ENCODE peak calls at places on chromosome 19, in five cellular contexts. One of them, this sample, is unnamed.

GRCh38 chr19:6061420-6062130 is 48.7 kb downstream of the RFX2 start:
- DNase-seq in AG04450: no peak
- DNase-seq in GM12865: no peak
- DNase-seq in heart right ventricle: no peak
- DNase-seq in AG04449: no peak
- DNase-seq in this sample: no peak

GRCh38 chr19:50365434-50366306 is at the start of gene NAPSA:
- DNase-seq in GM12865: peak
- DNase-seq in heart right ventricle: no peak
- DNase-seq in AG04449: no peak
- DNase-seq in AG04450: no peak
- DNase-seq in this sample: no peak

GRCh38 chr19:57903298-57904174 is 12.9 kb downstream of the ZNF417 start:
- DNase-seq in AG04449: peak
- DNase-seq in AG04450: no peak
- DNase-seq in heart right ventricle: no peak
- DNase-seq in GM12865: peak
- DNase-seq in this sample: no peak

GRCh38 chr19:43452517-43453045 is 12.8 kb downstream of the LYPD3 start:
- DNase-seq in AG04450: no peak
- DNase-seq in AG04449: no peak
- DNase-seq in heart right ventricle: no peak
- DNase-seq in GM12865: no peak
- DNase-seq in this sample: no peak

GRCh38 chr19:3210347-3211017 is 14.0 kb upstream of the CELF5 start:
- DNase-seq in AG04449: no peak
- DNase-seq in heart right ventricle: peak
- DNase-seq in AG04450: no peak
- DNase-seq in GM12865: peak
- DNase-seq in this sample: no peak

GRCh38 chr19:33212773-33213172 is 12.9 kb downstream of the SLC7A10 start:
- DNase-seq in AG04449: no peak
- DNase-seq in heart right ventricle: no peak
- DNase-seq in GM12865: no peak
- DNase-seq in AG04450: no peak
- DNase-seq in this sample: no peak

GRCh38 chr19:32595491-32595890 is 14.5 kb downstream of the PDCD5 start:
- DNase-seq in GM12865: no peak
- DNase-seq in AG04450: no peak
- DNase-seq in AG04449: no peak
- DNase-seq in heart right ventricle: no peak
- DNase-seq in this sample: no peak

GRCh38 chr19:6045108-6045507 is 65.2 kb downstream of the RFX2 start:
- DNase-seq in AG04450: no peak
- DNase-seq in AG04449: no peak
- DNase-seq in heart right ventricle: no peak
- DNase-seq in GM12865: no peak
- DNase-seq in this sample: no peak

GRCh38 chr19:12769689-12770088 is 5.7 kb downstream of the HOOK2 start:
- DNase-seq in GM12865: peak
- DNase-seq in heart right ventricle: no peak
- DNase-seq in AG04449: no peak
- DNase-seq in AG04450: no peak
- DNase-seq in this sample: no peak

GRCh38 chr19:48660854-48661731 is 11.7 kb downstream of the NTN5 start:
- DNase-seq in AG04449: no peak
- DNase-seq in heart right ventricle: peak
- DNase-seq in GM12865: peak
- DNase-seq in AG04450: no peak
- DNase-seq in this sample: peak

GRCh38 chr19:16447015-16447384 is 24.8 kb downstream of the EPS15L1 start:
- DNase-seq in AG04450: peak
- DNase-seq in AG04449: peak
- DNase-seq in heart right ventricle: peak
- DNase-seq in GM12865: peak
- DNase-seq in this sample: peak

GRCh38 chr19:497861-498590 is 1.7 kb downstream of the MADCAM1 start:
- DNase-seq in heart right ventricle: no peak
- DNase-seq in AG04450: no peak
- DNase-seq in GM12865: no peak
- DNase-seq in AG04449: no peak
- DNase-seq in this sample: no peak

GRCh38 chr19:3132971-3133792 is 2.7 kb upstream of the GNA15 start:
- DNase-seq in heart right ventricle: peak
- DNase-seq in AG04450: no peak
- DNase-seq in AG04449: no peak
- DNase-seq in GM12865: peak
- DNase-seq in this sample: peak

GRCh38 chr19:6161271-6161850 is 25.9 kb downstream of the ACSBG2 start:
- DNase-seq in heart right ventricle: peak
- DNase-seq in AG04449: no peak
- DNase-seq in GM12865: peak
- DNase-seq in AG04450: no peak
- DNase-seq in this sample: peak

GRCh38 chr19:35560271-35560670 is 3.2 kb downstream of the ATP4A start:
- DNase-seq in AG04450: no peak
- DNase-seq in AG04449: no peak
- DNase-seq in heart right ventricle: no peak
- DNase-seq in GM12865: no peak
- DNase-seq in this sample: no peak

GRCh38 chr19:49427855-49428546 is 2.8 kb downstream of the GFY start:
- DNase-seq in GM12865: no peak
- DNase-seq in AG04450: no peak
- DNase-seq in AG04449: no peak
- DNase-seq in heart right ventricle: no peak
- DNase-seq in this sample: no peak

GRCh38 chr19:48396010-48396870 is 2.8 kb downstream of the GRIN2D start:
- DNase-seq in AG04450: no peak
- DNase-seq in GM12865: no peak
- DNase-seq in AG04449: no peak
- DNase-seq in heart right ventricle: no peak
- DNase-seq in this sample: no peak

GRCh38 chr19:22945560-22945959 is 57.4 kb downstream of the ZNF728 start:
- DNase-seq in AG04450: no peak
- DNase-seq in AG04449: no peak
- DNase-seq in heart right ventricle: no peak
- DNase-seq in GM12865: peak
- DNase-seq in this sample: no peak

GRCh38 chr19:31838163-31838798 is 489.0 kb upstream of the TSHZ3 start:
- DNase-seq in AG04450: no peak
- DNase-seq in heart right ventricle: no peak
- DNase-seq in AG04449: no peak
- DNase-seq in GM12865: no peak
- DNase-seq in this sample: no peak

GRCh38 chr19:49585023-49585422 is 3.9 kb downstream of the PRRG2 start:
- DNase-seq in AG04449: no peak
- DNase-seq in GM12865: no peak
- DNase-seq in heart right ventricle: no peak
- DNase-seq in AG04450: no peak
- DNase-seq in this sample: no peak

GRCh38 chr19:43739836-43740235 is 14.9 kb downstream of the SMG9 start:
- DNase-seq in AG04449: no peak
- DNase-seq in AG04450: no peak
- DNase-seq in GM12865: no peak
- DNase-seq in heart right ventricle: no peak
- DNase-seq in this sample: no peak

GRCh38 chr19:49710372-49710951 is 19.5 kb downstream of the CPT1C start:
- DNase-seq in AG04450: no peak
- DNase-seq in heart right ventricle: no peak
- DNase-seq in AG04449: no peak
- DNase-seq in GM12865: no peak
- DNase-seq in this sample: no peak

GRCh38 chr19:36113895-36114762 is 546 bp downstream of the POLR2I start:
- DNase-seq in GM12865: peak
- DNase-seq in heart right ventricle: no peak
- DNase-seq in AG04449: no peak
- DNase-seq in AG04450: no peak
- DNase-seq in this sample: no peak

GRCh38 chr19:32682317-32682716 is 6.7 kb downstream of the RGS9BP start:
- DNase-seq in AG04449: no peak
- DNase-seq in AG04450: no peak
- DNase-seq in heart right ventricle: no peak
- DNase-seq in GM12865: no peak
- DNase-seq in this sample: no peak

GRCh38 chr19:12815088-12815487 is 8.7 kb downstream of the RNASEH2A start:
- DNase-seq in GM12865: no peak
- DNase-seq in heart right ventricle: no peak
- DNase-seq in AG04449: no peak
- DNase-seq in AG04450: no peak
- DNase-seq in this sample: no peak

GRCh38 chr19:556611-557382 is 12.9 kb downstream of the GZMM start:
- DNase-seq in heart right ventricle: no peak
- DNase-seq in GM12865: no peak
- DNase-seq in AG04449: no peak
- DNase-seq in AG04450: no peak
- DNase-seq in this sample: no peak

GRCh38 chr19:9828551-9829063 is 889 bp downstream of the UBL5 start:
- DNase-seq in heart right ventricle: no peak
- DNase-seq in AG04449: no peak
- DNase-seq in GM12865: no peak
- DNase-seq in AG04450: no peak
- DNase-seq in this sample: no peak

GRCh38 chr19:16041571-16042386 is 34.5 kb upstream of the TPM4 start:
- DNase-seq in heart right ventricle: peak
- DNase-seq in AG04450: peak
- DNase-seq in AG04449: peak
- DNase-seq in GM12865: peak
- DNase-seq in this sample: no peak

GRCh38 chr19:49425922-49426592 is 869 bp downstream of the GFY start:
- DNase-seq in AG04449: no peak
- DNase-seq in GM12865: no peak
- DNase-seq in heart right ventricle: no peak
- DNase-seq in AG04450: no peak
- DNase-seq in this sample: no peak

GRCh38 chr19:33404506-33404905 is 31.0 kb downstream of the CEBPG start:
- DNase-seq in GM12865: no peak
- DNase-seq in AG04449: no peak
- DNase-seq in AG04450: no peak
- DNase-seq in heart right ventricle: no peak
- DNase-seq in this sample: no peak

GRCh38 chr19:33193864-33194362 is at the start of gene LRP3:
- DNase-seq in AG04449: no peak
- DNase-seq in AG04450: no peak
- DNase-seq in heart right ventricle: peak
- DNase-seq in GM12865: no peak
- DNase-seq in this sample: no peak

GRCh38 chr19:18514800-18515682 is 6.8 kb downstream of the ELL start:
- DNase-seq in GM12865: no peak
- DNase-seq in heart right ventricle: peak
- DNase-seq in AG04450: no peak
- DNase-seq in AG04449: no peak
- DNase-seq in this sample: no peak

GRCh38 chr19:50496189-50497029 is 14.6 kb downstream of the JOSD2 start:
- DNase-seq in AG04449: no peak
- DNase-seq in heart right ventricle: peak
- DNase-seq in GM12865: no peak
- DNase-seq in AG04450: no peak
- DNase-seq in this sample: no peak

GRCh38 chr19:58218899-58219298 is 9.8 kb upstream of the ZNF544 start:
- DNase-seq in heart right ventricle: no peak
- DNase-seq in GM12865: peak
- DNase-seq in AG04449: no peak
- DNase-seq in AG04450: no peak
- DNase-seq in this sample: no peak

GRCh38 chr19:45900661-45901431 is 1.6 kb downstream of the MYPOP start:
- DNase-seq in AG04450: no peak
- DNase-seq in AG04449: no peak
- DNase-seq in heart right ventricle: no peak
- DNase-seq in GM12865: no peak
- DNase-seq in this sample: no peak
- H3K4me3 ChIP-seq in AG04450: peak
- H3K4me3 ChIP-seq in AG04449: peak
- H3K4me3 ChIP-seq in heart right ventricle: peak
- H3K4me3 ChIP-seq in GM12865: peak
- H3K4me3 ChIP-seq in this sample: no peak

GRCh38 chr19:38224014-38224862 is at the start of gene DPF1:
- DNase-seq in AG04450: no peak
- DNase-seq in heart right ventricle: peak
- DNase-seq in GM12865: peak
- DNase-seq in AG04449: no peak
- DNase-seq in this sample: peak
- TF ChIP-seq CTCF in AG04450: peak
- TF ChIP-seq CTCF in heart right ventricle: no peak
- TF ChIP-seq CTCF in GM12865: peak
- TF ChIP-seq CTCF in AG04449: no peak
- TF ChIP-seq CTCF in this sample: peak

GRCh38 chr19:4596033-4596904 is 36.8 kb upstream of the SEMA6B start:
- DNase-seq in AG04450: no peak
- DNase-seq in AG04449: no peak
- DNase-seq in heart right ventricle: no peak
- DNase-seq in GM12865: no peak
- DNase-seq in this sample: no peak

GRCh38 chr19:4598712-4599111 is 39.2 kb upstream of the SEMA6B start:
- DNase-seq in heart right ventricle: no peak
- DNase-seq in AG04449: no peak
- DNase-seq in AG04450: no peak
- DNase-seq in GM12865: no peak
- DNase-seq in this sample: no peak

GRCh38 chr19:4600082-4600481 is 39.2 kb upstream of the TNFAIP8L1 start:
- DNase-seq in AG04449: no peak
- DNase-seq in GM12865: no peak
- DNase-seq in heart right ventricle: no peak
- DNase-seq in AG04450: no peak
- DNase-seq in this sample: no peak

GRCh38 chr19:4597278-4597974 is 37.9 kb upstream of the SEMA6B start:
- DNase-seq in GM12865: no peak
- DNase-seq in AG04450: no peak
- DNase-seq in AG04449: no peak
- DNase-seq in heart right ventricle: no peak
- DNase-seq in this sample: no peak

GRCh38 chr19:4597975-4598671 is 38.6 kb upstream of the SEMA6B start:
- DNase-seq in AG04450: no peak
- DNase-seq in GM12865: peak
- DNase-seq in heart right ventricle: peak
- DNase-seq in AG04449: no peak
- DNase-seq in this sample: no peak
- H3K4me3 ChIP-seq in AG04450: peak
- H3K4me3 ChIP-seq in GM12865: no peak
- H3K4me3 ChIP-seq in heart right ventricle: peak
- H3K4me3 ChIP-seq in AG04449: no peak
- H3K4me3 ChIP-seq in this sample: no peak

DNA sequence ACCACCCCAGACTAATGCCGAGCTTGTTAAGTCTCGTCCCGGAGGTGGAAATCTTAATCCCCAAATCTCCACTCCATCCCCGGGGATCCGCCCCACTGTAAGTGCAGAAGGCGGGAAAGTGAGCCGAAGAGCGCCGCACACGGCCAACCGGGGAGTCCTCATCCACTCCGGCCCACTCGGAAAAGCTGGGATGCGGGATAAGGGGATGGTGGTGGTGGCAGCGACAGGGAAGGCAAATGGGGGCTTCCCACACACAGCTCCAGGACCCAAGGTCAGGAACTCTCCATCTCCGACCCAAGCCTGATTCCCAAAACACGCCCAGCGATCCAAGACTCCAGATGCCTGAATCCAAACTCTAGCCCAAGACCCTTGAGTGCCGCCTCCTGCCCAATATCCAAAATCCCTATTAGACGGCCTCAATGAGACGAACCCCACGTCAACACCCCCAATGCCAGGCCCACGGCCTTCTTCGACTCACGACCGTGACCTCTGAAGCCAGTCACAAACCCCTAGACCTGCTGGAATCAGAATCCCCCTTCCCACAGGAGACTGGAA is 481 bp downstream of the FBL start:
- DNase-seq in GM12865: peak
- DNase-seq in AG04449: no peak
- DNase-seq in heart right ventricle: no peak
- DNase-seq in AG04450: no peak
- DNase-seq in this sample: no peak
- TF ChIP-seq CTCF in GM12865: no peak
- TF ChIP-seq CTCF in AG04449: peak
- TF ChIP-seq CTCF in heart right ventricle: no peak
- TF ChIP-seq CTCF in AG04450: peak
- TF ChIP-seq CTCF in this sample: peak

This sample was measured in GM12864.